ENCODE peak calls at places on chromosome 1, in five cellular contexts. I is B cell, J is dorsolateral prefrontal cortex, A is suprapubic skin, S is AG09319. K is an unnamed sample.

GRCh38 chr1:228978486-228979324 is 243.4 kb downstream of the RHOU start:
- DNase-seq in A (no peak), S (no peak), J (no peak), I (no peak), K (no peak)

GRCh38 chr1:88061106-88061829 is 622.8 kb upstream of the PKN2 start:
- DNase-seq in S (peak), A (no peak), I (no peak), J (peak), K (peak)

GRCh38 chr1:98389809-98390208 is 271.7 kb upstream of the SNX7 start:
- DNase-seq in I (no peak), S (no peak), J (no peak), A (no peak), K (no peak)

GRCh38 chr1:38217316-38217715 is 170.7 kb upstream of the POU3F1 start:
- DNase-seq in I (no peak), A (no peak), S (no peak), J (no peak), K (no peak)

GRCh38 chr1:221983444-221983843 is 241.6 kb upstream of the DUSP10 start:
- DNase-seq in A (no peak), J (no peak), S (no peak), I (no peak), K (no peak)

GRCh38 chr1:45246760-45247159 is 40.4 kb upstream of the ZSWIM5 start:
- DNase-seq in J (no peak), I (no peak), S (peak), A (no peak), K (no peak)

GRCh38 chr1:90718411-90719320 is 1.6 kb upstream of the BARHL2 start:
- DNase-seq in S (no peak), J (no peak), A (no peak), I (no peak), K (peak)

GRCh38 chr1:23951646-23952095 is 8.0 kb upstream of the PNRC2 start:
- DNase-seq in S (peak), A (no peak), J (no peak), I (no peak), K (no peak)

GRCh38 chr1:10644307-10645128 is 151.9 kb downstream of the CASZ1 start:
- DNase-seq in S (no peak), J (peak), A (no peak), I (no peak), K (no peak)

GRCh38 chr1:6472391-6472790 is 6.4 kb upstream of the TNFRSF25 start:
- DNase-seq in I (no peak), A (no peak), S (no peak), J (no peak), K (peak)

GRCh38 chr1:6470132-6471085 is 4.4 kb upstream of the TNFRSF25 start:
- DNase-seq in I (no peak), A (no peak), J (no peak), S (no peak), K (no peak)

GRCh38 chr1:6473156-6473555 is 7.2 kb upstream of the TNFRSF25 start:
- DNase-seq in S (no peak), J (no peak), I (no peak), A (no peak), K (no peak)

GRCh38 chr1:6471969-6472368 is 6.0 kb upstream of the TNFRSF25 start:
- DNase-seq in S (no peak), A (no peak), I (no peak), J (no peak), K (no peak)

DNA sequence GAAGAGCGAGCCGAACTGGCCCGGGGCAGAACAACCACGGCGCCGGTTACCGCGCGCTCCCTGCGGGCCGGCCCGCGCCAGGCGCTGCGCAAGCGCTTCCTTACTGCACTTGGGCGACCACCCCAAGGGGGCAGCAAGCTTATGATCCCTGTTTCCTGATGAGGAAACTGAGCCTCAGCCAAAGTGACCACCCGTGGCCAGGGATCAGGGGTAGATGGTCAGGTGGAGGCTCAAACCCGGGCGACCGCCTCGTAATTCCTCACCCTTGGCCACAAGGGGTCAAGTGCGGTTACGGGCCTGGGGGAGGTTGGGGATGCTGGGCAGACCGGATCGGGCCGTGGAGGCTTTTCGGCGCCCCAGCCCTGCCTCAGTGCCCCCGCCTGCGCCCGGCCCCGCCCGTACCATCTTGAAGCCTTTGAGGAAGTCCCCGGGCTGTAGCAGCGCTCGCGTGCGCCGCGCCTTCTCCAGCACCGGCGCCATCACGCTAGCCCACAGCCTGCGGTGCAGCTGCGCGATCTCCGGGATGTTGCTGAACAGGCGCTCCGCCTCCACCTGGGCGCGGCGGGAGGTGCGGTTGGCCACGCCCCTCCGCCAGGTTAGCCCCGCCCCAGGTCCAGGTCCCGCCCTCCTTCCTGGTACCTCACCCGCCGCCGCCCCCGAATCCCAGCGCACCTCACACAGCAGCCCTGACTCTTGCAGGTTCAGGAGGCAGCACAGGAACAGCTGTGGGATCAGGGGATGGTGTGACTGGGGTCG is 5.3 kb upstream of the TNFRSF25 start:
- DNase-seq in S (no peak), J (no peak), A (no peak), I (no peak), K (no peak)
- TF ChIP-seq CTCF in S (no peak), J (no peak), A (no peak), I (no peak), K (no peak)

GRCh38 chr1:64182207-64182606 is 21.2 kb upstream of the UBE2U start:
- DNase-seq in I (no peak), S (no peak), A (no peak), J (no peak), K (no peak)
- TF ChIP-seq CTCF in I (no peak), S (no peak), A (no peak), J (no peak), K (no peak)

GRCh38 chr1:42956739-42957138 is 1.9 kb downstream of the SLC2A1 start:
- DNase-seq in A (no peak), J (no peak), I (no peak), S (no peak), K (no peak)

GRCh38 chr1:42955311-42956063 is 3.2 kb downstream of the SLC2A1 start:
- DNase-seq in I (no peak), A (no peak), J (no peak), S (no peak), K (no peak)

GRCh38 chr1:42958488-42959317 is at the start of gene SLC2A1:
- DNase-seq in J (peak), I (peak), A (peak), S (no peak), K (peak)

GRCh38 chr1:42957229-42957879 is 1.3 kb downstream of the SLC2A1 start:
- DNase-seq in S (no peak), A (no peak), I (no peak), J (no peak), K (no peak)

GRCh38 chr1:42957880-42958487 is 684 bp downstream of the SLC2A1 start:
- DNase-seq in A (no peak), I (peak), J (no peak), S (no peak), K (peak)
- TF ChIP-seq CTCF in A (no peak), I (no peak), J (no peak), S (no peak), K (no peak)

DNA sequence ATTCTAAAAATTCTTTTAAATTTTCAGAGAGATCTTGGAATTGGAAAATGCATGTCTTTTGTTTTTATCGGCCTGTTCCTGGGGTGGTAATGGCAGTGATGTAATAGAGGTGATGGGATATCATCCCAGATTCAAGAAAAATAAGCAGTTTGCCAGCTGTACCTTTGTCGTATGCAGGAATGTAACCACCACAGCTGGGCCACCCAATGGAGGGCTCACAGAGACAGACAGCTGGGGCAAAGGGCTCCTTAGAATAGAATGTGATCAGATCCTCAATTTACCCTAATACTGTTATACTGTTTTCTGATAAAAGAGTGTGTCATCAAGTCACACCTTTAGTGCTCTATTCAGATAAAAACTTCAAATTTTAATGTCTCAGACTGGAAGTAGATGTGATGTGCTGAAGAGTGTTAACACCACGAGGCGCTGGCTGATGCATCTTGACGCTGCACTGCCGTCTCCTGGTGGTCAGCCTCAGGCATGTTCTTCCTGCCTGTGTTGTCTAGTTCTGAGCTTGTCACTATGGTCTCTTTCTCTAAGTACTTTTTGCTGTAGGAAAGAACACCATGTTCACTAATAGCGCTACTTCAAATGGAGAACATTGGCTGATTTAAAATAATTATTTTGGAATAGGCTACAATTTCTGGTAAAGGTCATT is 78.8 kb downstream of the C1orf21 start:
- DNase-seq in S (no peak), J (no peak), A (no peak), I (no peak), K (no peak)
- TF ChIP-seq CTCF in S (no peak), J (no peak), A (peak), I (no peak), K (no peak)

DNA sequence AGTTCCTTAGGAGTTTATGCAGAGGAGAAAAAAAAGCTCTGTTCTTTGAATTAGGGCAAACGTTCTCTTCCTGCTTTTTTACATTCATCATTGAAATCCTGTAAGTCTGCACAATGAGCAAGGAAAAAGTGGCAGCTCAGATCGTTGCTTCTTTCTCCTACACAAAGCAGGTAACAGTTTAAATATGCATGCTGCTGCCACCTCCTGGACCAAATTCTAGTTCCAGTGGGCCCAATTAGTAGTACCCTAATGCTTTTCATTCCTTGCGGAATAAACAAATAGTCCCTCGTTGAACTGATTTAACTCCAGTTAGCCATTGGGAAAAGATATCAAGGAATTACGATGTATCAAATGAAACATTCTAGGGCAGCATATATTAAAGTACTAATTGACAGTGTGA is 20.1 kb downstream of the YTHDF2 start:
- DNase-seq in I (peak), A (no peak), J (no peak), S (no peak), K (no peak)
- TF ChIP-seq CTCF in I (peak), A (no peak), J (peak), S (peak), K (no peak)

DNA sequence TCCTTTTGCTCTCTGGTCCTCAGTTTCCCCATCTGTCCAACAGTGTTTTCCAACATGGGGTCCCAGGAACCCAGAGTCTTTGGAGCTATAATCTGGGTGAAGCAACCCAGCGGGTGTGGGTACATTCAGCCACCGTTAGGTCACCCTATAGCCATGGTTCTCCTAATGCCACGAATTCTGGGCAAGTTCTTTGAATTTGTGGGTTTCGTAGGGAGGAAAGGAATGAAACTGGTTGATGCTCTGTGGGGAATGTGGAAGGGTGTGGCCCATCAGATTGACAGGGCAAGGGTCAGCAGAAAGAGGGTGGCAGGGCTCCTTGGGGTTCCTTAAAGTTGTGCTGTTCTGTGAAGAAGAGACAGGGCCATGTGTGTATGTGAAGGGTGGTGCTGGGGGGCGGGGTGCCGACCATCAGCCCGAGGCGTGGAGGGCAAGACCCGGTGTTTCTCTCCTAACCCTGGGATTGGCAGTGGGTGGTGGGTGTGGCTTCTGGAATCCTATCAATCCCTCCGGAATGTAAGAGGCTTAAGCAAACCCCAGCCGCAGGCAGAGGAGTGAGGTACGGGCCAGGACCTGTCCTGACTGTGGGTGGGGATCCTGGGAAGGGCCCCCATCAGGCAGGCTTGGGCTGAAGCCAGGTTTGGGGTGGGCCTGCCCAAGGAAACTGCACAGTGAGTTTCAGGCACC is 35.4 kb upstream of the ZNF362 start:
- DNase-seq in A (no peak), I (no peak), S (no peak), J (no peak), K (no peak)
- TF ChIP-seq CTCF in A (no peak), I (no peak), S (no peak), J (no peak), K (no peak)

GRCh38 chr1:89499320-89499719 is 25.3 kb upstream of the LRRC8B start:
- DNase-seq in I (no peak), J (no peak), A (no peak), S (no peak), K (no peak)
- TF ChIP-seq CTCF in I (no peak), J (no peak), A (no peak), S (no peak), K (no peak)

DNA sequence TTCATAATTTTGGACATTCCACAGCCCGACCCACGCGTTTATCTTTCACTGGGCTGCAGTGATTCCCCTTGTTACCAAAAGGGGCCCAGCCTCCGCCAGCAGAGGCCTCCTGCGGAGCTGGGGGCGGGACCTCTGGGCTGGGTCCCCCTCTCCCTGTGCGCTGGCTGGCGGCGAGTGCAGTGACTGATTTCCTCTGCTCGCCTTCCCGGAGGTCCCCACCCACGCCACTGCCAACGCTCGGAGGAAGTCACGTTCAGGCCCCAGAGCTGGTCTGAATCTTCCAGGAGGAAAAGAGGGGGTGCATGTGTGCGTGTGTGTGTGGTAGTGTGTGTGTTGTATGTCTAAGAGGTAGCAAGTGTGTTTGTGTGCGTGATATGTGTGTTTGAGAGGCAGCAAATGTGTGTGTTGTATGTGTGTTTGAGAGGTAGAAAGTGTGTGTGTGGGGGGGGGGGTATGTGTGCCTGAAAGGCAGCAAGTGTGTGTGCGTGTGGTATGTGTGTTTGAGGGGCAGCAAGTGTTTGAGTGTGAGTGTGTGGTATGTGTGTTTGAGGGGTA is 35.0 kb upstream of the JAK1 start:
- DNase-seq in S (no peak), J (no peak), I (peak), A (peak), K (peak)
- TF ChIP-seq CTCF in S (no peak), J (no peak), I (no peak), A (no peak), K (no peak)

DNA sequence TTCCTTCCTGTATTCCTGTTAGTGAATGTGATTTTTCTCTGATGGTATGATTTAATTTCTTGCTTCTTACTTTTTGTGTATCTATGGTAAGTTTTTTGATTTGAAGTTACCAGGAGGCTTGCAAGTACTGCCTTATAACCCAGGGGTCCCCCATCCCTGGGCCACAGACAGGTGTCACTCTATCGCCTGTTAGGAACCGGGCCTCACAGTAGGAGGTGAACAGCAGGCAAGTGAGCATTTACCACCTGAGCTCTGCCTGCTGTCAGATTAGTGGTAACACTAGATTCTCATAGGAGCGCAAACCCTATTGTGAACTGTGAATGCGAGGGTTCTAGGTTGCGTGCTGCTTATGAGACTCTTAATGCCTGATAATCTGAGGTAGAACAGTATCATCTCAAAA is 143.3 kb downstream of the RPS6KC1 start:
- DNase-seq in A (no peak), J (no peak), S (no peak), I (no peak), K (no peak)
- TF ChIP-seq CTCF in A (no peak), J (no peak), S (no peak), I (no peak), K (no peak)